ENCODE peak calls at places on chromosome 1, in seven cellular contexts. One of them, this sample, is unnamed.

GRCh38 chr1:203572134-203572625 is 54.5 kb upstream of the ATP2B4 start:
- DNase-seq in stomach: no peak
- DNase-seq in transverse colon: no peak
- DNase-seq in ovary: peak
- DNase-seq in HCT116: no peak
- DNase-seq in heart left ventricle: no peak
- DNase-seq in uterus: peak
- DNase-seq in this sample: no peak

GRCh38 chr1:178684542-178685000 is 40.5 kb upstream of the RALGPS2 start:
- DNase-seq in stomach: no peak
- DNase-seq in transverse colon: no peak
- DNase-seq in ovary: no peak
- DNase-seq in HCT116: peak
- DNase-seq in heart left ventricle: no peak
- DNase-seq in uterus: no peak
- DNase-seq in this sample: no peak

GRCh38 chr1:203600782-203601513 is 25.7 kb upstream of the ATP2B4 start:
- DNase-seq in stomach: no peak
- DNase-seq in transverse colon: no peak
- DNase-seq in ovary: no peak
- DNase-seq in HCT116: no peak
- DNase-seq in heart left ventricle: no peak
- DNase-seq in uterus: peak
- DNase-seq in this sample: no peak

GRCh38 chr1:53278294-53278693 is 40.0 kb upstream of the MAGOH start:
- DNase-seq in stomach: peak
- DNase-seq in transverse colon: peak
- DNase-seq in ovary: peak
- DNase-seq in HCT116: no peak
- DNase-seq in heart left ventricle: peak
- DNase-seq in uterus: peak
- DNase-seq in this sample: peak

GRCh38 chr1:37875833-37876232 is 16.4 kb upstream of the MTF1 start:
- DNase-seq in stomach: no peak
- DNase-seq in transverse colon: no peak
- DNase-seq in ovary: no peak
- DNase-seq in HCT116: no peak
- DNase-seq in heart left ventricle: no peak
- DNase-seq in uterus: no peak
- DNase-seq in this sample: peak

GRCh38 chr1:77200806-77201205 is 18.4 kb downstream of the PIGK start:
- DNase-seq in stomach: no peak
- DNase-seq in transverse colon: no peak
- DNase-seq in ovary: no peak
- DNase-seq in HCT116: no peak
- DNase-seq in heart left ventricle: no peak
- DNase-seq in uterus: no peak
- DNase-seq in this sample: no peak

GRCh38 chr1:218942421-218942820 is 231.3 kb upstream of the LYPLAL1 start:
- DNase-seq in stomach: no peak
- DNase-seq in transverse colon: no peak
- DNase-seq in ovary: no peak
- DNase-seq in HCT116: no peak
- DNase-seq in heart left ventricle: peak
- DNase-seq in uterus: no peak
- DNase-seq in this sample: no peak

GRCh38 chr1:112255080-112255479 is 140.9 kb upstream of the CTTNBP2NL start:
- DNase-seq in stomach: no peak
- DNase-seq in transverse colon: no peak
- DNase-seq in ovary: no peak
- DNase-seq in HCT116: no peak
- DNase-seq in heart left ventricle: no peak
- DNase-seq in uterus: no peak
- DNase-seq in this sample: no peak

GRCh38 chr1:52632732-52633290 is at the start of gene SHISAL2A:
- DNase-seq in stomach: peak
- DNase-seq in transverse colon: peak
- DNase-seq in ovary: peak
- DNase-seq in HCT116: no peak
- DNase-seq in heart left ventricle: peak
- DNase-seq in uterus: no peak
- DNase-seq in this sample: no peak

GRCh38 chr1:26287033-26287711 is 7.3 kb downstream of the SH3BGRL3 start:
- DNase-seq in stomach: peak
- DNase-seq in transverse colon: peak
- DNase-seq in ovary: no peak
- DNase-seq in HCT116: no peak
- DNase-seq in heart left ventricle: no peak
- DNase-seq in uterus: no peak
- DNase-seq in this sample: no peak

GRCh38 chr1:20411196-20411980 is 74.6 kb downstream of the CAMK2N1 start:
- DNase-seq in stomach: no peak
- DNase-seq in transverse colon: no peak
- DNase-seq in ovary: no peak
- DNase-seq in HCT116: peak
- DNase-seq in heart left ventricle: no peak
- DNase-seq in uterus: no peak
- DNase-seq in this sample: peak

GRCh38 chr1:208437416-208437815 is 193.2 kb upstream of the PLXNA2 start:
- DNase-seq in stomach: no peak
- DNase-seq in transverse colon: no peak
- DNase-seq in ovary: no peak
- DNase-seq in HCT116: no peak
- DNase-seq in heart left ventricle: no peak
- DNase-seq in uterus: no peak
- DNase-seq in this sample: no peak

GRCh38 chr1:13965770-13966398 is 265.9 kb downstream of the PRDM2 start:
- DNase-seq in stomach: peak
- DNase-seq in transverse colon: peak
- DNase-seq in ovary: peak
- DNase-seq in HCT116: peak
- DNase-seq in heart left ventricle: peak
- DNase-seq in uterus: peak
- DNase-seq in this sample: peak
- TF ChIP-seq POLR2A in stomach: no peak
- TF ChIP-seq POLR2A in transverse colon: no peak
- TF ChIP-seq POLR2A in ovary: no peak
- TF ChIP-seq POLR2A in HCT116: no peak
- TF ChIP-seq POLR2A in heart left ventricle: no peak
- TF ChIP-seq POLR2A in uterus: no peak
- TF ChIP-seq POLR2A in this sample: no peak

DNA sequence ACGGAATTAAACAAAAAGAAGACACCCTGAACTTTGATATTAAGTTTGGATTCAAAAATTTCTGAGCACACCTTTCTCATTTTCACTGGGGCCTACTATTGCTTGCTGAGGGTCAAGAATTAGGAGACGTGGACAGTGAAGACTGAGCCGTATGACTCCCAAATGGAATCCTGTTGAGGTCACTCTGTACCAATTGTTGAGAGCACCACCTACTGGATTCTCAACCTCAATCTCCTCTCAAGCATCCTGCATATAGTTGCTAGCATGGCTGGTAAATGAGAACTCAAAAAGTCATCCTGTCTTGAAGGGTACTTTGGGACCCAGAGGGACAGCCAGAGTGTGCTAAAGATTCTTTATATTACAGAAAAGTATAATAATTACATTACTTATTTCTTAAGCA is 20.2 kb upstream of the MTR start:
- DNase-seq in stomach: no peak
- DNase-seq in transverse colon: no peak
- DNase-seq in ovary: no peak
- DNase-seq in HCT116: peak
- DNase-seq in heart left ventricle: no peak
- DNase-seq in uterus: no peak
- DNase-seq in this sample: no peak
- TF ChIP-seq POLR2A in stomach: no peak
- TF ChIP-seq POLR2A in transverse colon: no peak
- TF ChIP-seq POLR2A in ovary: no peak
- TF ChIP-seq POLR2A in HCT116: no peak
- TF ChIP-seq POLR2A in heart left ventricle: no peak
- TF ChIP-seq POLR2A in uterus: no peak
- TF ChIP-seq POLR2A in this sample: no peak

DNA sequence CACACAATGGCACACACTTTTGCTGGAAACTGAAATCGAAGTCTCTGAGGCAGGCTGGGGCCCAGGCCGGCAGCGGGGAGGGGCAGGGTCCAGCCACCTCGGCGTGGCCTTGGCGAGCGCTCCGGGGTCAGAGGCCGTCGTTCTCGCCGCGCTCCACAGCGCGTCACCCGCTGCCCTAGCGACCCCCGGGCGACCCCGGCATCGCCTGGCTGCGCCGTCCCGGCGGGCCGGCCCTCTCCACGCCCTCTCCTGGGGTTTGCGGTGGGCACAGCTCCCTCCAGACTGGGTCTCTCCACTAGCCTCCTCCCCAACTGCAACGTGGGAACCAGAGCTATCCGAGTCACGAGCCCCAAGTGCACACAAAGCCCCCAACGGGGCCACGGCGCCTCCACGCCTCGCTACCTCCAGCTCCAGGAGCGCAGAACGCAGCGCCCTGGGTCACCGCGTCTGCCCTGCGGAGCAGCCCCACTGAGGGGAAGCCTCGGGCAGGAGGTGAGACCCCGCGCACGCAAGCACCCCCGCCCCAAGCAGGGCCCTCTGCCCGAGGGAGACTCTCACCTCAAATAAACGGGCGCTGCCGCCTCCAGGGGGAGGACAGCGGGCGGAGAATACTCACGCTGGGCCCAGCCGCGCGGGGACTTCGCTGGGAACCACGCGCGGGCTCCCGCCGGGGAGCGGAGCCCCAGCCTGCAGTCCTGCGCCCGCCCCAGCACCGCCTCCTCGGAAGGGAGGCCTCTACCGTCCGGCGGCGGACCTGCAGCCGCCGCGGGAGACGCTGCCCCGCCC is 134.0 kb upstream of the BARHL2 start:
- DNase-seq in stomach: peak
- DNase-seq in transverse colon: peak
- DNase-seq in ovary: peak
- DNase-seq in HCT116: peak
- DNase-seq in heart left ventricle: peak
- DNase-seq in uterus: peak
- DNase-seq in this sample: peak
- TF ChIP-seq POLR2A in stomach: no peak
- TF ChIP-seq POLR2A in transverse colon: no peak
- TF ChIP-seq POLR2A in ovary: no peak
- TF ChIP-seq POLR2A in HCT116: no peak
- TF ChIP-seq POLR2A in heart left ventricle: peak
- TF ChIP-seq POLR2A in uterus: peak
- TF ChIP-seq POLR2A in this sample: no peak

DNA sequence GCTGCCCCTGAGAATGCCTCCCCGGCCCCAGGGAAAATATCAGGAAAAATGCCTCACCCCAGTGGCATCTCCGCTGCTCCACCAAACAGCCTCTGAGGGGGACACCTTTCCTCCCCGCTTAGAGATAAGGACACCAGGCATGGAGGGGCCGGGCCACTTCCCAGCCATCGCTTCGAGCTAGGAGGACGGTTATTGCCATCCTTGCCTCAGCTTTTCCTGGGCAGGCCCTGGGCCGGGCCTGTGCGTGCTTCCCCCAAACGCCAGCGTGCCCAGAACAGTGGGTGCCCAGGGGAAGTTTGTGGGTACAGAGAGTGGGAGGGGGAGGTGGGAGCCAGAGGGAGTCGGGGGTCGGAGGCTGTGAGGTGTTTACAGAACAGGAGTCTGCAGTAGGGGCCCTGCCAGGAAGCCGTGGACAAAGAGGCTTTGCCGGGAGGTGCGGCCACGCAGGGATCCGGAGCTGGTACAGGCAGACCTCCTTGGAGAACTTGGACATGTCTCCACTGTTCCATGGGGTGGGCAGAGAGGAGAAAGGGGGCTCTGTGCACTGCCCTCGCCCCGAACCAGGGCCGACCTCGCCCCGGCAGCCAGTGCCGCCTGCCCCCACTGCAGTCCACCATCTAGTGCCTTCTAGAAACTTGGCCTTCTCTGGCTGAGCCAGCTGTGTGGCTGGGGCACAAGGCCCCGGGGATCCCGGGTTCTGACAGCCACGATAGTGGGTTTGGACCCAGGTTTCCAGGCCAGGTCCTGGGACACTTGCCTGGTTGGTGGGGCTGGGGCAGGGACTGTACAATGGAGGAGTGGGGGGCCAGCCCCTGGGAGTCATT is 33.5 kb upstream of the TTC34 start:
- DNase-seq in stomach: no peak
- DNase-seq in transverse colon: no peak
- DNase-seq in ovary: no peak
- DNase-seq in HCT116: no peak
- DNase-seq in heart left ventricle: no peak
- DNase-seq in uterus: no peak
- DNase-seq in this sample: no peak
- TF ChIP-seq POLR2A in stomach: no peak
- TF ChIP-seq POLR2A in transverse colon: no peak
- TF ChIP-seq POLR2A in ovary: no peak
- TF ChIP-seq POLR2A in HCT116: no peak
- TF ChIP-seq POLR2A in heart left ventricle: no peak
- TF ChIP-seq POLR2A in uterus: no peak
- TF ChIP-seq POLR2A in this sample: no peak

GRCh38 chr1:16067127-16067768 is 6.2 kb downstream of the FAM131C start:
- DNase-seq in stomach: peak
- DNase-seq in transverse colon: peak
- DNase-seq in ovary: no peak
- DNase-seq in HCT116: no peak
- DNase-seq in heart left ventricle: no peak
- DNase-seq in uterus: no peak
- DNase-seq in this sample: no peak

GRCh38 chr1:16070640-16071355 is 2.7 kb downstream of the FAM131C start:
- DNase-seq in stomach: no peak
- DNase-seq in transverse colon: no peak
- DNase-seq in ovary: no peak
- DNase-seq in HCT116: no peak
- DNase-seq in heart left ventricle: no peak
- DNase-seq in uterus: no peak
- DNase-seq in this sample: no peak

GRCh38 chr1:16067933-16068332 is 5.5 kb downstream of the FAM131C start:
- DNase-seq in stomach: no peak
- DNase-seq in transverse colon: no peak
- DNase-seq in ovary: no peak
- DNase-seq in HCT116: no peak
- DNase-seq in heart left ventricle: no peak
- DNase-seq in uterus: no peak
- DNase-seq in this sample: no peak

GRCh38 chr1:16066245-16066644 is 7.2 kb downstream of the FAM131C start:
- DNase-seq in stomach: no peak
- DNase-seq in transverse colon: no peak
- DNase-seq in ovary: no peak
- DNase-seq in HCT116: no peak
- DNase-seq in heart left ventricle: no peak
- DNase-seq in uterus: no peak
- DNase-seq in this sample: no peak

GRCh38 chr1:16068356-16069270 is 4.8 kb downstream of the FAM131C start:
- DNase-seq in stomach: peak
- DNase-seq in transverse colon: no peak
- DNase-seq in ovary: no peak
- DNase-seq in HCT116: no peak
- DNase-seq in heart left ventricle: peak
- DNase-seq in uterus: no peak
- DNase-seq in this sample: no peak
- TF ChIP-seq POLR2A in stomach: no peak
- TF ChIP-seq POLR2A in transverse colon: no peak
- TF ChIP-seq POLR2A in ovary: no peak
- TF ChIP-seq POLR2A in HCT116: no peak
- TF ChIP-seq POLR2A in heart left ventricle: no peak
- TF ChIP-seq POLR2A in uterus: no peak
- TF ChIP-seq POLR2A in this sample: no peak

This sample was measured in erythroblast.